ENCODE peak calls at places on chromosomes 12 and 14, in four cellular contexts. Z is BJ, J is psoas muscle, X is WERI-Rb-1. W is an unnamed sample.
A peak's percentile ranks its signal among the peaks of the same experiment; 100 is the strongest.

GRCh38 chr12:52145228-52145940 is 46.4 kb downstream of the KRT80 start:
- DNase-seq in Z (no peak), J (no peak), X (no peak), W (no peak)

GRCh38 chr14:69298131-69299071 is 38.4 kb downstream of the GALNT16 start:
- DNase-seq in Z (no peak), J (no peak), X (no peak), W (no peak)

GRCh38 chr12:71045781-71046180 is 112.0 kb downstream of the TSPAN8 start:
- DNase-seq in Z (no peak), J (no peak), X (no peak), W (no peak)

GRCh38 chr12:98725481-98726247 is 80.6 kb downstream of the APAF1 start:
- DNase-seq in Z (no peak), J (no peak), X (peak; percentile 51), W (peak; percentile 44)

GRCh38 chr14:73736842-73737241 is 22.7 kb upstream of the PNMA1 start:
- DNase-seq in Z (no peak), J (no peak), X (no peak), W (no peak)

GRCh38 chr12:57208946-57209282 is 7.7 kb upstream of the NXPH4 start:
- DNase-seq in Z (no peak), J (no peak), X (no peak), W (no peak)

GRCh38 chr12:80593766-80594165 is 113.7 kb upstream of the MYF6 start:
- DNase-seq in Z (peak; percentile 70), J (no peak), X (no peak), W (peak; percentile 60)

GRCh38 chr12:20314325-20314724 is 54.0 kb upstream of the PDE3A start:
- DNase-seq in Z (no peak), J (no peak), X (no peak), W (peak; percentile 68)

GRCh38 chr12:9379023-9379742 is 171.0 kb upstream of the PZP start:
- DNase-seq in Z (no peak), J (no peak), X (no peak), W (no peak)

GRCh38 chr12:81470923-81471322 is 288.2 kb downstream of the PPFIA2 start:
- DNase-seq in Z (no peak), J (no peak), X (no peak), W (no peak)

GRCh38 chr14:75449703-75450102 is 21.9 kb downstream of the JDP2 start:
- DNase-seq in Z (no peak), J (no peak), X (no peak), W (no peak)

GRCh38 chr12:19485240-19485639 is 45.9 kb downstream of the AEBP2 start:
- DNase-seq in Z (no peak), J (no peak), X (no peak), W (no peak)

GRCh38 chr14:99141236-99141635 is 130.8 kb downstream of the BCL11B start:
- DNase-seq in Z (no peak), J (no peak), X (no peak), W (no peak)

GRCh38 chr14:67373347-67373746 is 13.2 kb downstream of the EIF2S1 start:
- DNase-seq in Z (no peak), J (no peak), X (no peak), W (no peak)

GRCh38 chr12:106760184-106760531 is 14.3 kb upstream of the RIC8B start:
- DNase-seq in Z (no peak), J (no peak), X (no peak), W (no peak)

GRCh38 chr14:39169541-39169900 is 612 bp downstream of the TRAPPC6B start:
- DNase-seq in Z (no peak), J (no peak), X (no peak), W (no peak)

GRCh38 chr12:132343294-132343972 is 14.0 kb upstream of the GALNT9 start:
- DNase-seq in Z (no peak), J (no peak), X (no peak), W (no peak)

GRCh38 chr14:104037074-104037473 is 48.4 kb upstream of the ASPG start:
- DNase-seq in Z (no peak), J (no peak), X (no peak), W (no peak)

GRCh38 chr12:22459872-22460490 is 84.4 kb downstream of the C2CD5 start:
- DNase-seq in Z (no peak), J (no peak), X (peak; percentile 19), W (peak; percentile 3)

GRCh38 chr12:49832836-49833421 is 4.7 kb upstream of the NCKAP5L start:
- DNase-seq in Z (peak; percentile 64), J (no peak), X (no peak), W (peak; percentile 87)

GRCh38 chr12:124909831-124910560 is 4.5 kb downstream of the UBC start:
- DNase-seq in Z (no peak), J (no peak), X (no peak), W (no peak)

GRCh38 chr12:74235342-74235741 is 302.3 kb upstream of the ATXN7L3B start:
- DNase-seq in Z (no peak), J (no peak), X (no peak), W (no peak)

GRCh38 chr12:7042847-7043246 is 17.7 kb upstream of the C1S start:
- DNase-seq in Z (no peak), J (no peak), X (no peak), W (no peak)

GRCh38 chr12:121175383-121176119 is 34.4 kb upstream of the P2RX4 start:
- DNase-seq in Z (no peak), J (peak; percentile 35), X (no peak), W (no peak)

GRCh38 chr14:44392984-44393383 is 114.1 kb downstream of the FSCB start:
- DNase-seq in Z (no peak), J (no peak), X (no peak), W (no peak)

GRCh38 chr12:63838411-63838810 is 6.1 kb upstream of the SRGAP1 start:
- DNase-seq in Z (no peak), J (no peak), X (no peak), W (no peak)

GRCh38 chr12:105626653-105627052 is 296.2 kb downstream of the C12orf75 start:
- DNase-seq in Z (no peak), J (no peak), X (no peak), W (no peak)

GRCh38 chr14:40362856-40363255 is 930.6 kb upstream of the FBXO33 start:
- DNase-seq in Z (no peak), J (no peak), X (no peak), W (no peak)

GRCh38 chr12:1668833-1669543 is 21.9 kb upstream of the ADIPOR2 start:
- DNase-seq in Z (no peak), J (peak; percentile 27), X (no peak), W (no peak)

GRCh38 chr14:22535126-22535525 is 53.9 kb downstream of the DAD1 start:
- DNase-seq in Z (no peak), J (no peak), X (no peak), W (no peak)
- H3K4me3 ChIP-seq in Z (no peak overlapping the region), J (no peak overlapping the region), X (no peak overlapping the region), W (no peak overlapping the region)

DNA sequence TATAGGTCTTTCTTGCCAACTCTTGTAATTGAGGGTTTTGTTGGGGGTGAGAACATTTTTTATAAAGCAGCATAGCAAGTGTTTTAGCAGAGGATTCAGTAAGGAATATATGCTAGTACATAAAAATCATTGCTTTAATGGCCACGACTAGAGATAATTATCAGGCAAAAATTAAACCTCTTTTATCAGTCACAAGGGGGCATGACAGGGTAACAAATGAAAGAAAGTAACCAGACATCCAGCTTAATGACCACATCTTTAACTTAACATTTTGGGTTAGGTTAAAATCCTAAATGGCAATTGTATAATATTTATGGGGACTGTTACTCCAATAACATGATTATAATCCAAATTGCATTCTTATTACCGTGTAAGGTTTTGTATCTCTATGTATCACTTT is 119.6 kb downstream of the LRRIQ1 start:
- DNase-seq in Z (no peak), J (no peak), X (no peak), W (no peak)
- TF ChIP-seq CTCF in Z (no peak), J (no peak), X (peak; percentile 3), W (no peak)

DNA sequence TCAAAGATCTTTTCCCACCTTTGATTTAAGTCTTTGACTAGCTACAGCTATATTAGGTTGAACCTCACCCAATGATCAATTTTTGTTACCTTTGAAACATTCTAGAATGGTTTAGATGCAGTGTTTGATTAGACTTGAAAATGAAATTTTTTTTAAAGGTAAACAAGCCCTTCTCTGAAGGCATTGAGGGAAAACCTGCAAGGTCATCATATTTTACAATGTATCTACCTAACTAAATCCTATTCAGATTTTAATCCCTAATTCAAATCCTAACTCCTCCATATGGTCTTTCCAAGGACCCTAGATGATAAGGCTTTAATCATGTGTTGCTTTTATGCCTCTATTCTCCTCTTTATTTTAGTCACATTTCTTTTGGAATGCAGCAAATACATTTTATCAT is 95.4 kb downstream of the ALG10B start:
- DNase-seq in Z (no peak), J (no peak), X (no peak), W (no peak)
- H3K4me3 ChIP-seq in Z (no peak overlapping the region), J (no peak overlapping the region), X (no peak overlapping the region), W (no peak overlapping the region)

DNA sequence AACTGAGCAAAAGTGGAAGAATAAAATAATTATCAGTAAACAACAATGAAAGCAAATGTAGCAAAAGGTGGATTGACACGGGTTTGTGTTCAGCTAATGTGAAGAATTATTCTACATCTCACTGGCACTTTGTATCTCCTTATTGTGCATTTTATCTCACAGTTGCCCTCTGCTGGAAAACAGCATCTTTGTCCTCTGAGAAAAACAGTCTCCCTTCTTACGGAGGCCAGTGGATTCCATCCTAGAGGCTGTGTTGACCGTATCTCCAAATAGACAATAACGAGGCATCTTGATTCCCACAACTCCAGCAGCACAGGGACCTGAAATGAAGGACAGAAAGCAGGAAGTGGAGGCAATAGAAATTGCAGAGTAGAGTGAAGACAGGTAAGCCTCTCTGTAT is 51.3 kb upstream of the PLBD1 start:
- DNase-seq in Z (no peak), J (no peak), X (peak; percentile 16), W (no peak)
- TF ChIP-seq CTCF in Z (peak; percentile 40), J (peak; percentile 33), X (peak; percentile 45), W (peak; percentile 38)